ENCODE peak calls at places on chromosomes 5 and 9, in seven cellular contexts. One of them, this sample, is unnamed.

GRCh38 chr9:128629852-128630545 is 26.6 kb downstream of the DYNC2I2 start:
- DNase-seq in cardiac fibroblast: no peak
- DNase-seq in fibroblast of lung: no peak
- DNase-seq in HL-60: no peak
- DNase-seq in mammary epithelial cell: no peak
- DNase-seq in astrocyte of the spinal cord: no peak
- DNase-seq in PC-3: no peak
- DNase-seq in this sample: no peak

GRCh38 chr9:34377402-34377741 is 674 bp upstream of the MYORG start:
- DNase-seq in astrocyte of the spinal cord: no peak
- DNase-seq in PC-3: no peak
- DNase-seq in fibroblast of lung: no peak
- DNase-seq in HL-60: no peak
- DNase-seq in mammary epithelial cell: no peak
- DNase-seq in cardiac fibroblast: peak
- DNase-seq in this sample: no peak

GRCh38 chr5:172909931-172910502 is 49.2 kb upstream of the RPL26L1 start:
- DNase-seq in PC-3: no peak
- DNase-seq in HL-60: no peak
- DNase-seq in cardiac fibroblast: peak
- DNase-seq in fibroblast of lung: peak
- DNase-seq in astrocyte of the spinal cord: peak
- DNase-seq in mammary epithelial cell: no peak
- DNase-seq in this sample: no peak

GRCh38 chr9:101508203-101508602 is 25.4 kb upstream of the RNF20 start:
- DNase-seq in mammary epithelial cell: peak
- DNase-seq in cardiac fibroblast: peak
- DNase-seq in astrocyte of the spinal cord: no peak
- DNase-seq in HL-60: no peak
- DNase-seq in fibroblast of lung: no peak
- DNase-seq in PC-3: no peak
- DNase-seq in this sample: peak

GRCh38 chr5:72252574-72253155 is 67.4 kb downstream of the MRPS27 start:
- DNase-seq in PC-3: peak
- DNase-seq in mammary epithelial cell: no peak
- DNase-seq in HL-60: no peak
- DNase-seq in fibroblast of lung: peak
- DNase-seq in cardiac fibroblast: peak
- DNase-seq in astrocyte of the spinal cord: no peak
- DNase-seq in this sample: no peak

GRCh38 chr5:169805527-169805934 is 168.5 kb downstream of the DOCK2 start:
- DNase-seq in PC-3: no peak
- DNase-seq in mammary epithelial cell: no peak
- DNase-seq in cardiac fibroblast: peak
- DNase-seq in astrocyte of the spinal cord: no peak
- DNase-seq in fibroblast of lung: peak
- DNase-seq in HL-60: no peak
- DNase-seq in this sample: no peak

GRCh38 chr5:111853748-111854147 is 96.8 kb upstream of the NREP start:
- DNase-seq in HL-60: no peak
- DNase-seq in PC-3: no peak
- DNase-seq in mammary epithelial cell: no peak
- DNase-seq in cardiac fibroblast: peak
- DNase-seq in fibroblast of lung: no peak
- DNase-seq in astrocyte of the spinal cord: peak
- DNase-seq in this sample: no peak

GRCh38 chr5:96661101-96661840 is 905 bp upstream of the CAST start:
- DNase-seq in mammary epithelial cell: peak
- DNase-seq in astrocyte of the spinal cord: peak
- DNase-seq in cardiac fibroblast: peak
- DNase-seq in fibroblast of lung: peak
- DNase-seq in PC-3: peak
- DNase-seq in HL-60: peak
- DNase-seq in this sample: peak

GRCh38 chr5:114407783-114408182 is 45.9 kb downstream of the KCNN2 start:
- DNase-seq in HL-60: peak
- DNase-seq in PC-3: no peak
- DNase-seq in cardiac fibroblast: no peak
- DNase-seq in astrocyte of the spinal cord: no peak
- DNase-seq in fibroblast of lung: no peak
- DNase-seq in mammary epithelial cell: no peak
- DNase-seq in this sample: no peak

GRCh38 chr9:98797491-98797890 is 1.1 kb upstream of the ANKS6 start:
- DNase-seq in PC-3: no peak
- DNase-seq in cardiac fibroblast: no peak
- DNase-seq in HL-60: no peak
- DNase-seq in astrocyte of the spinal cord: no peak
- DNase-seq in fibroblast of lung: no peak
- DNase-seq in mammary epithelial cell: no peak
- DNase-seq in this sample: no peak

GRCh38 chr5:27137329-27137728 is 98.9 kb upstream of the CDH9 start:
- DNase-seq in HL-60: no peak
- DNase-seq in fibroblast of lung: no peak
- DNase-seq in PC-3: no peak
- DNase-seq in mammary epithelial cell: no peak
- DNase-seq in astrocyte of the spinal cord: no peak
- DNase-seq in cardiac fibroblast: no peak
- DNase-seq in this sample: no peak

GRCh38 chr9:70080481-70081119 is 37.0 kb downstream of the MAMDC2 start:
- DNase-seq in mammary epithelial cell: peak
- DNase-seq in PC-3: peak
- DNase-seq in astrocyte of the spinal cord: peak
- DNase-seq in HL-60: peak
- DNase-seq in fibroblast of lung: peak
- DNase-seq in cardiac fibroblast: peak
- DNase-seq in this sample: no peak

GRCh38 chr9:17906204-17906840 is 327.5 kb downstream of the SH3GL2 start:
- DNase-seq in PC-3: no peak
- DNase-seq in HL-60: no peak
- DNase-seq in fibroblast of lung: no peak
- DNase-seq in cardiac fibroblast: peak
- DNase-seq in astrocyte of the spinal cord: no peak
- DNase-seq in mammary epithelial cell: peak
- DNase-seq in this sample: peak

GRCh38 chr5:41071975-41072374 is 833 bp upstream of the MROH2B start:
- DNase-seq in astrocyte of the spinal cord: peak
- DNase-seq in PC-3: peak
- DNase-seq in fibroblast of lung: peak
- DNase-seq in HL-60: no peak
- DNase-seq in mammary epithelial cell: peak
- DNase-seq in cardiac fibroblast: peak
- DNase-seq in this sample: peak

GRCh38 chr5:133234911-133235310 is 183.1 kb downstream of the HSPA4 start:
- DNase-seq in HL-60: no peak
- DNase-seq in PC-3: no peak
- DNase-seq in astrocyte of the spinal cord: no peak
- DNase-seq in fibroblast of lung: no peak
- DNase-seq in cardiac fibroblast: no peak
- DNase-seq in mammary epithelial cell: no peak
- DNase-seq in this sample: no peak

GRCh38 chr9:110069326-110070248 is 138.4 kb downstream of the C9orf152 start:
- DNase-seq in PC-3: peak
- DNase-seq in cardiac fibroblast: peak
- DNase-seq in mammary epithelial cell: peak
- DNase-seq in HL-60: no peak
- DNase-seq in astrocyte of the spinal cord: peak
- DNase-seq in fibroblast of lung: peak
- DNase-seq in this sample: peak

DNA sequence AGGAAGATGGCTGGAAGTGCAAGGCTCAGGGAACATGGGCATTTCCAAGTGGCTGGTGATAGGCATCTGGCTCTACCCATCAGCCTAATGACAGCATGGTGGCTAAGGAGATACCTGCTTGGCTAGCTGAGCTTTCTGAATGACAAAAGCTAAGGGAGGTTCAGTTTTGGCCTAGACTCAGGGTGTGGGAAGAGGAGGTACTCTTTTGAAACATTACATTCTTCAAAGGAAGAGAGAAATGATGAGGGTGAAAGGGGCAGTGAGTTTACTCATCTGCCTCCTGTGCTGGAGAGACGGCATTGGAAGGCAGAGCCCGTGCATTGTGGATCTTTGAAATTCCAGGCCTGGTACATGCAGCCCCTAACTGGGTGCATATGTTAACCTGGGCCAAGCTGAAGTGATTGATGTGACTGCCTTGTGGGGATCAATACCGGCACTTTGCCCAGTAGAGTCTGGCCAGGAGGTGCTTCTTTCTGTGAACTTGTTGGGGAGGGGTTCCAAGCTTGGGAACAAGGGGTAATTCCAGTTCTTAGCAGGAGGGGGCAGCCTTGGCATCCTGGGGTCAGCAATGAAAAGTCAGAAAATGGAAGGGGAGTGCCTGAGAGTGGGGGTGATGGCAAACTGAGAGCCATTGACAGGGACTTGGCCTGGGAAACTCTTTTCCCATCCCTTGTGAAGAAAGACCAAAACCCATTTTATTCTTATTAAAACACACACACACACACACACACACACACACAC is 108.6 kb downstream of the ACER2 start:
- DNase-seq in mammary epithelial cell: peak
- DNase-seq in astrocyte of the spinal cord: no peak
- DNase-seq in fibroblast of lung: no peak
- DNase-seq in PC-3: peak
- DNase-seq in HL-60: no peak
- DNase-seq in cardiac fibroblast: no peak
- DNase-seq in this sample: peak
- TF ChIP-seq CTCF in mammary epithelial cell: peak
- TF ChIP-seq CTCF in astrocyte of the spinal cord: peak
- TF ChIP-seq CTCF in fibroblast of lung: peak
- TF ChIP-seq CTCF in PC-3: peak
- TF ChIP-seq CTCF in HL-60: peak
- TF ChIP-seq CTCF in cardiac fibroblast: peak
- TF ChIP-seq CTCF in this sample: peak

DNA sequence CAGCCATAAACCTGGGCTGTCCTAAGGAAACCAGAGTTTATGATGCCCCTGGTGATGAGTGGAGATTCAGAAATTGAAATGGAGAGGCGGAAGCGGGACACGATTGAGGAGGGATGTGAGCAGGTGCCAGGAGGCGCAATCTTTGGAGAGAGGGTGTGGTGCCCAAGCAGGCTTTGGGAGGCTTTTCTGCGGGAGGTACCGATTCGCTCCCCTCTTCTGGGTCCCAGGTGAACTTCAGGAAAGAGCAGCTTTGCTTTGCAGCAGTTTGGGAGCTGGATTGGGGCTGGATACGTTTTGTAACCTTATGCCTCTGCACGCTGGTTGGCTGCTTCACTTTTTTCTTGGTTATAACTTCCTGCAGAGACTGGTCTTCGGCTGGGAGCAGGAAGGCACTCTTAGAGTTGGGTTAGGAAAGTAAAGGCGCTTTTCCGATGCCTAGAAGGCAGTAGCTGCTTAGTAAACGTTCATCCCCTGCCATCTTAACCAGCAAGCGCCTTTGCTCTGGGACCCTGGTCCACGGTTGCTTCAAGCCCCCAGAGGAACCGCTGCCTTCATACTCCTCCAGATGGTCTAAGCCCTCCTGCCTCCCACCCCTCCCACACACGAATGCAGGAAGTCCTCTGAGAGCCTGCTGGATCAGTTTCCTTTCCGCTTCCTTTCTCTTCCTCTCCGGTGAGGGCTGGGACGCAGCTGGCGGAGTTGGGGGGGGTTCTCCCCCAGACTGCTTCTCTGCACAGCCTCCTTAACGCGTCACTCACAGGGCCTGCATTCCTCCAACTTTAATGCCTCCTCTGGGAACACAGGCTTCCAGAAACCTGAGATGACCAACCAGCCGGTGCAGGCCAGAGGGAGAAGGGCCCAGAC is 15.2 kb upstream of the NEK6 start:
- DNase-seq in fibroblast of lung: peak
- DNase-seq in HL-60: peak
- DNase-seq in astrocyte of the spinal cord: peak
- DNase-seq in PC-3: no peak
- DNase-seq in cardiac fibroblast: peak
- DNase-seq in mammary epithelial cell: no peak
- DNase-seq in this sample: no peak
- H3K4me3 ChIP-seq in fibroblast of lung: no peak
- H3K4me3 ChIP-seq in HL-60: peak
- H3K4me3 ChIP-seq in astrocyte of the spinal cord: no peak
- H3K4me3 ChIP-seq in PC-3: no peak
- H3K4me3 ChIP-seq in cardiac fibroblast: peak
- H3K4me3 ChIP-seq in mammary epithelial cell: no peak
- H3K4me3 ChIP-seq in this sample: no peak

DNA sequence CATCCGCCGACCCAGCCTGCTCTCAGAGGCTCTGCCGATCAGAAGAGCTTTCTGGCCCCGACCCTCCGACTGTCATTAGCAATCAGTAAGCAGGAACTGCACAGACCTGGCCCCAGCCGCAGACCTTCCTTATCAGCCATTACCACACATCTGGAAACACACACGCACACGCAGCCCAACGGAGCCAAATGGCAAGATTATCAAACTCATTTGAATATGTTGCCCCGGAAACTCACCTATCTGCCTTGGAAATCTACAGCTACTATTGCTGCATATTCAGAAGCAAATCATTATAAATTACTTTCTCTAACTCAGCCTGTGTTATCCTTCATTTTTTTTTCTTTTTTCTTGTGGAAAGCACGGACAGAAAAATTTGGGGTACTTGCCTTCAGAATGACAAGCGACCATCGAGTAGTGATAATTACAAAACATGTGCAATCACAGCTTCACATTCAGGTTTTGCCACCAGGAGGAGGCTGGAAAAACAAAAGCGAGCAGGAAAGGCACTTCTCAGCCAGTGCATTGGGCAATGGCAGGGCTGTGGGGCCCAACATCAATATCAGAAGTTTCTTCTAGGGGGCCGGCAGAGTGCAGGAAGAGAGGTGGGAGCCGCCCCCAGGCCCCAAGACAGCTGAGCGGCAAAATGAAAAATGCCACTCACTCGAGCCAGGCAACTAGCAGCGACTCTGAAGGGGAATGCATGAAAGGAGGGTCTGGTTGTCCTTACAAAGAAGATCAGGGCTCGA is 122.3 kb downstream of the VAV2 start:
- DNase-seq in PC-3: no peak
- DNase-seq in mammary epithelial cell: no peak
- DNase-seq in astrocyte of the spinal cord: no peak
- DNase-seq in cardiac fibroblast: no peak
- DNase-seq in HL-60: peak
- DNase-seq in fibroblast of lung: peak
- DNase-seq in this sample: no peak
- TF ChIP-seq CTCF in PC-3: no peak
- TF ChIP-seq CTCF in mammary epithelial cell: no peak
- TF ChIP-seq CTCF in astrocyte of the spinal cord: no peak
- TF ChIP-seq CTCF in cardiac fibroblast: no peak
- TF ChIP-seq CTCF in HL-60: no peak
- TF ChIP-seq CTCF in fibroblast of lung: no peak
- TF ChIP-seq CTCF in this sample: no peak

GRCh38 chr5:84549054-84549453 is 164.4 kb upstream of the EDIL3 start:
- DNase-seq in PC-3: no peak
- DNase-seq in cardiac fibroblast: no peak
- DNase-seq in astrocyte of the spinal cord: no peak
- DNase-seq in mammary epithelial cell: no peak
- DNase-seq in HL-60: no peak
- DNase-seq in fibroblast of lung: peak
- DNase-seq in this sample: no peak

DNA sequence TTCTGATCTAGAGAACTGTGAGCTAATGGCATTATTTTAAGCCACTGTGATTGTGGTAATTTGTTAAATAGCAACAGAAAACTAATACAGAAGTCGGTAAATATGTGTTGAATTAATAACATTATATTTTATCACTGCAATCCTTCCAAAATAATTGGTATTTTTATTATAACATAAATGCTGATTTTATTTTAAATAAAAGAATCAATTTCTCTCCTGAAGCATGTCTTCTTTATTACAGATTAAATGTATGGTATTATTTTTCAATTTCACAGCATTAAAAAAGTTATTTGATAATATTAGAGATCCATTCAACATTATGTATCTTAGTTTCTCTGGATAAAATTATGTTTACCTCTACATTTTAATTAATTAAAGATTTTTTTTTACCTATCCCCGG is 165.5 kb upstream of the EDIL3 start:
- DNase-seq in mammary epithelial cell: no peak
- DNase-seq in cardiac fibroblast: no peak
- DNase-seq in PC-3: no peak
- DNase-seq in HL-60: no peak
- DNase-seq in astrocyte of the spinal cord: no peak
- DNase-seq in fibroblast of lung: no peak
- DNase-seq in this sample: no peak
- H3K4me3 ChIP-seq in mammary epithelial cell: no peak
- H3K4me3 ChIP-seq in cardiac fibroblast: no peak
- H3K4me3 ChIP-seq in PC-3: no peak
- H3K4me3 ChIP-seq in HL-60: no peak
- H3K4me3 ChIP-seq in astrocyte of the spinal cord: no peak
- H3K4me3 ChIP-seq in fibroblast of lung: no peak
- H3K4me3 ChIP-seq in this sample: no peak